ENCODE peak calls at places on chromosomes 12 and 14, in five cellular contexts. E is neural crest cell, H is H4, G is ecto neural progenitor cell, R is fibroblast of mammary gland. A is an unnamed sample.
A peak's percentile ranks its signal among the peaks of the same experiment; 100 is the strongest.

GRCh38 chr12:31456562-31456961 is 130.6 kb upstream of the SINHCAF start:
- DNase-seq in E (no peak), H (no peak), G (no peak), R (no peak), A (no peak)

GRCh38 chr12:2895511-2895910 is 4.8 kb downstream of the TULP3 start:
- DNase-seq in E (no peak), H (no peak), G (no peak), R (peak; percentile 45), A (no peak)

GRCh38 chr12:52741378-52742195 is 35.6 kb downstream of the KRT76 start:
- DNase-seq in E (peak; percentile 81), H (peak; percentile 49), G (peak; percentile 90), R (peak; percentile 43), A (peak; percentile 83)

GRCh38 chr14:45902241-45902640 is 649.2 kb upstream of the MIS18BP1 start:
- DNase-seq in E (no peak), H (peak; percentile 5), G (no peak), R (no peak), A (no peak)

GRCh38 chr12:27112891-27113290 is 30.5 kb upstream of the C12orf71 start:
- DNase-seq in E (no peak), H (no peak), G (no peak), R (no peak), A (no peak)

GRCh38 chr14:47539065-47539464 is 136.3 kb downstream of the MDGA2 start:
- DNase-seq in E (no peak), H (peak; percentile 74), G (peak; percentile 47), R (peak; percentile 0), A (no peak)

GRCh38 chr12:53960187-53961024 is 5.7 kb downstream of the HOXC12 start:
- DNase-seq in E (no peak), H (no peak), G (no peak), R (no peak), A (no peak)

GRCh38 chr12:31324845-31325523 is 966 bp downstream of the SINHCAF start:
- DNase-seq in E (peak; percentile 40), H (peak; percentile 31), G (peak; percentile 79), R (peak; percentile 56), A (peak; percentile 30)

GRCh38 chr14:31069343-31069742 is 43.2 kb upstream of the STRN3 start:
- DNase-seq in E (no peak), H (no peak), G (no peak), R (no peak), A (no peak)

GRCh38 chr12:6066651-6067050 is 57.8 kb downstream of the VWF start:
- DNase-seq in E (no peak), H (no peak), G (no peak), R (no peak), A (no peak)

GRCh38 chr12:49750027-49750977 is 8.9 kb downstream of the TMBIM6 start:
- DNase-seq in E (no peak), H (peak; percentile 30), G (no peak), R (peak; percentile 82), A (no peak)

GRCh38 chr14:32905052-32905451 is 33.6 kb upstream of the NPAS3 start:
- DNase-seq in E (no peak), H (no peak), G (no peak), R (no peak), A (no peak)

GRCh38 chr12:96236221-96236822 is 42.1 kb downstream of the ELK3 start:
- DNase-seq in E (no peak), H (no peak), G (no peak), R (peak; percentile 94), A (no peak)

GRCh38 chr14:104081493-104081835 is 4.0 kb upstream of the ASPG start:
- DNase-seq in E (no peak), H (no peak), G (peak; percentile 40), R (no peak), A (no peak)

GRCh38 chr12:10362828-10363664 is 26.8 kb downstream of the KLRK1 start:
- DNase-seq in E (no peak), H (peak; percentile 71), G (no peak), R (no peak), A (no peak)